ENCODE peak calls at places on chromosome 5, in eight cellular contexts. H, Z, F, I, V, Y, O and X are unnamed samples.

GRCh38 chr5:176450077-176450476 is 1.9 kb downstream of the FAF2 start:
- DNase-seq in O (no peak), V (no peak), Z (no peak), F (no peak), I (no peak), Y (no peak), H (no peak), X (no peak)

GRCh38 chr5:103393131-103393754 is 134.7 kb downstream of the MACIR start:
- DNase-seq in V (no peak), I (no peak), O (no peak), F (peak; percentile 84), Z (peak; percentile 37), H (no peak), Y (no peak), X (no peak)

GRCh38 chr5:133534566-133534965 is 77.8 kb downstream of the FSTL4 start:
- DNase-seq in H (no peak), I (no peak), Z (no peak), V (no peak), F (no peak), O (no peak), Y (no peak), X (no peak)

GRCh38 chr5:155628346-155628745 is 614.8 kb downstream of the KIF4B start:
- DNase-seq in Y (no peak), V (no peak), O (no peak), I (no peak), Z (no peak), F (no peak), H (no peak), X (peak; percentile 1)

GRCh38 chr5:151096001-151096373 is 15.2 kb upstream of the TNIP1 start:
- DNase-seq in H (no peak), I (no peak), Z (no peak), O (no peak), V (no peak), Y (no peak), F (no peak), X (no peak)

GRCh38 chr5:120228262-120229031 is 235.7 kb upstream of the PRR16 start:
- DNase-seq in O (no peak), Z (no peak), I (peak; percentile 10), H (no peak), F (no peak), Y (no peak), V (no peak), X (peak; percentile 1)

GRCh38 chr5:110386782-110387181 is 339.7 kb downstream of the TMEM232 start:
- DNase-seq in F (no peak), I (no peak), H (no peak), O (no peak), V (no peak), Y (no peak), Z (peak; percentile 23), X (peak; percentile 14)

GRCh38 chr5:158382473-158382872 is 523.5 kb upstream of the CLINT1 start:
- DNase-seq in F (peak; percentile 65), I (no peak), O (no peak), H (no peak), V (peak; percentile 36), Y (no peak), Z (peak; percentile 89), X (no peak)

GRCh38 chr5:57316798-57317327 is 143.0 kb downstream of the GPBP1 start:
- DNase-seq in I (peak; percentile 47), H (no peak), V (no peak), Z (peak; percentile 18), F (peak; percentile 62), O (no peak), Y (no peak), X (no peak)

GRCh38 chr5:179253730-179254129 is 91.5 kb downstream of the ADAMTS2 start:
- DNase-seq in Z (no peak), H (no peak), O (no peak), F (no peak), Y (no peak), I (no peak), V (no peak), X (no peak)

GRCh38 chr5:76704131-76704663 is 11.7 kb upstream of the F2R start:
- DNase-seq in O (no peak), I (no peak), Z (no peak), H (no peak), Y (no peak), V (no peak), F (no peak), X (no peak)

GRCh38 chr5:109313123-109313522 is 96.7 kb downstream of the PJA2 start:
- DNase-seq in F (no peak), H (no peak), Z (no peak), I (no peak), V (no peak), O (no peak), Y (no peak), X (no peak)

GRCh38 chr5:148912714-148913398 is 86.4 kb downstream of the ADRB2 start:
- DNase-seq in O (no peak), F (no peak), V (peak; percentile 88), Z (peak; percentile 95), I (peak; percentile 84), H (no peak), Y (no peak), X (peak; percentile 16)

GRCh38 chr5:115869256-115869655 is 27.5 kb downstream of the AP3S1 start:
- DNase-seq in I (no peak), Z (no peak), V (no peak), Y (no peak), H (no peak), F (no peak), O (no peak), X (no peak)

GRCh38 chr5:68259696-68260095 is 44.1 kb downstream of the PIK3R1 start:
- DNase-seq in Y (no peak), O (no peak), F (no peak), Z (no peak), H (no peak), I (no peak), V (no peak), X (no peak)

GRCh38 chr5:54301852-54302251 is 8.5 kb downstream of the ARL15 start:
- DNase-seq in O (no peak), I (no peak), V (no peak), Z (no peak), H (no peak), Y (no peak), F (no peak), X (no peak)

GRCh38 chr5:72178910-72179815 is 71.9 kb downstream of the MAP1B start:
- DNase-seq in O (no peak), F (no peak), Y (no peak), H (no peak), I (no peak), Z (no peak), V (peak; percentile 80), X (no peak)

GRCh38 chr5:172700686-172701324 is 59.7 kb downstream of the NEURL1B start:
- DNase-seq in I (no peak), O (no peak), F (no peak), H (no peak), Z (no peak), V (no peak), Y (no peak), X (no peak)

GRCh38 chr5:129082225-129083136 is 12.1 kb upstream of the ISOC1 start:
- DNase-seq in V (no peak), O (no peak), Y (no peak), Z (no peak), I (no peak), F (peak; percentile 95), H (no peak), X (no peak)

GRCh38 chr5:156474251-156474650 is 147.3 kb downstream of the SGCD start:
- DNase-seq in Z (no peak), O (no peak), H (no peak), V (no peak), F (no peak), I (no peak), Y (no peak), X (no peak)

GRCh38 chr5:180607861-180608571 is 16.7 kb upstream of the SCGB3A1 start:
- DNase-seq in I (no peak), Y (no peak), F (peak; percentile 63), O (no peak), V (no peak), Z (no peak), H (no peak), X (peak; percentile 18)

GRCh38 chr5:158464383-158464782 is 605.4 kb upstream of the CLINT1 start:
- DNase-seq in V (no peak), F (no peak), I (no peak), Z (no peak), O (no peak), H (no peak), Y (no peak), X (no peak)

GRCh38 chr5:124698774-124699173 is 47.7 kb downstream of the ZNF608 start:
- DNase-seq in V (no peak), O (no peak), Y (no peak), I (no peak), Z (peak; percentile 21), F (no peak), H (no peak), X (no peak)

GRCh38 chr5:179241764-179242370 is 103.4 kb downstream of the ADAMTS2 start:
- DNase-seq in Y (no peak), Z (no peak), I (no peak), H (no peak), F (no peak), V (no peak), O (no peak), X (no peak)